ENCODE peak calls at places on chromosomes 3 and 15, in eight cellular contexts. X, E, P, D, S, M, R and Q are unnamed samples.
A peak's percentile ranks its signal among the peaks of the same experiment; 100 is the strongest.

GRCh38 chr15:67130673-67131601 is 65.5 kb downstream of the SMAD3 start:
- DNase-seq in R (no peak), M (no peak), D (no peak), S (no peak), X (no peak), P (no peak), E (peak; percentile 80), Q (no peak)

GRCh38 chr3:189316296-189317019 is 144.7 kb downstream of the TPRG1 start:
- DNase-seq in X (no peak), P (peak; percentile 59), D (no peak), S (no peak), E (no peak), R (no peak), M (no peak), Q (no peak)

GRCh38 chr15:82315519-82316246 is 33.6 kb downstream of the GOLGA6L10 start:
- DNase-seq in R (peak; percentile 60), D (no peak), S (no peak), P (no peak), X (no peak), M (no peak), E (no peak), Q (no peak)

GRCh38 chr3:148974726-148975125 is 16.6 kb upstream of the GYG1 start:
- DNase-seq in E (peak; percentile 34), M (no peak), S (no peak), X (no peak), D (no peak), P (no peak), R (no peak), Q (no peak)

GRCh38 chr15:23518104-23518503 is 47.4 kb upstream of the MKRN3 start:
- DNase-seq in S (no peak), R (no peak), E (no peak), D (no peak), M (no peak), X (no peak), P (no peak), Q (no peak)

GRCh38 chr15:70795311-70795665 is 31.9 kb upstream of the UACA start:
- DNase-seq in R (no peak), M (no peak), E (peak; percentile 96), X (peak; percentile 87), D (no peak), S (no peak), P (peak; percentile 65), Q (peak; percentile 97)

GRCh38 chr15:30962079-30962478 is 29.3 kb downstream of the MTMR10 start:
- DNase-seq in X (no peak), S (peak; percentile 75), D (no peak), R (no peak), M (no peak), E (no peak), P (no peak), Q (no peak)

GRCh38 chr15:44545934-44546802 is 9.2 kb downstream of the EIF3J start:
- DNase-seq in M (no peak), S (peak; percentile 52), E (peak; percentile 53), D (no peak), R (peak; percentile 18), P (no peak), X (no peak), Q (no peak)

GRCh38 chr3:41668366-41668765 is 293.5 kb downstream of the ULK4 start:
- DNase-seq in X (no peak), D (no peak), S (no peak), E (no peak), P (no peak), M (no peak), R (no peak), Q (no peak)

GRCh38 chr3:77071806-77072205 is 31.9 kb downstream of the ROBO2 start:
- DNase-seq in R (no peak), E (no peak), D (no peak), S (no peak), M (no peak), P (no peak), X (no peak), Q (no peak)
- H3K4me3 ChIP-seq in R (no peak overlapping the region), E (no peak overlapping the region), D (no peak overlapping the region), S (no peak overlapping the region), M (no peak overlapping the region), P (no peak overlapping the region), X (no peak overlapping the region), Q (no peak overlapping the region)

GRCh38 chr3:72889310-72890165 is 1.7 kb downstream of the GXYLT2 start:
- DNase-seq in R (no peak), S (no peak), P (no peak), X (no peak), D (no peak), E (no peak), M (no peak), Q (no peak)

GRCh38 chr3:72892081-72892763 is 4.4 kb downstream of the GXYLT2 start:
- DNase-seq in X (peak; percentile 77), M (peak; percentile 75), D (no peak), S (no peak), R (no peak), P (peak; percentile 55), E (peak; percentile 96), Q (no peak)

GRCh38 chr3:72890166-72890925 is 2.5 kb downstream of the GXYLT2 start:
- DNase-seq in D (no peak), R (no peak), X (no peak), P (no peak), M (no peak), E (no peak), S (no peak), Q (no peak)

GRCh38 chr3:72892870-72893269 is 5.0 kb downstream of the GXYLT2 start:
- DNase-seq in S (no peak), P (no peak), M (peak; percentile 14), D (no peak), X (no peak), E (peak; percentile 30), R (no peak), Q (no peak)

GRCh38 chr3:72891053-72891855 is 3.4 kb downstream of the GXYLT2 start:
- DNase-seq in S (no peak), P (peak; percentile 73), R (peak; percentile 54), M (peak; percentile 59), X (peak; percentile 100), D (no peak), E (peak; percentile 100), Q (peak; percentile 99)
- TF ChIP-seq CTCF in S (no peak), P (no peak), R (no peak), M (no peak), X (peak; percentile 36), D (no peak), E (peak; percentile 43), Q (peak; percentile 24)

GRCh38 chr15:101303408-101303807 is 8.4 kb upstream of the SNRPA1 start:
- DNase-seq in E (no peak), X (no peak), P (no peak), D (no peak), S (no peak), M (no peak), R (no peak), Q (no peak)
- H3K4me3 ChIP-seq in E (no peak overlapping the region), X (no peak overlapping the region), P (no peak overlapping the region), D (no peak overlapping the region), S (no peak overlapping the region), M (no peak overlapping the region), R (no peak overlapping the region), Q (no peak overlapping the region)

GRCh38 chr3:64244011-64244942 is 19.0 kb upstream of the PRICKLE2 start:
- DNase-seq in X (no peak), M (peak; percentile 12), S (no peak), D (no peak), R (no peak), E (peak; percentile 59), P (no peak), Q (no peak)
- TF ChIP-seq CTCF in X (peak; percentile 50), M (peak; percentile 43), S (no peak), D (peak; percentile 42), R (peak; percentile 25), E (peak; percentile 61), P (no peak), Q (peak; percentile 54)